ENCODE peak calls at places on chromosomes 1 and 21, in four cellular contexts. One of them, this sample, is unnamed.
A peak's percentile ranks its signal among the peaks of the same experiment; 100 is the strongest.

GRCh38 chr1:50735443-50735842 is 224.6 kb downstream of the FAF1 start:
- DNase-seq in endothelial cell: no peak
- DNase-seq in brain microvascular endothelial cell: no peak
- DNase-seq in fibroblast of mammary gland: peak; percentile 44
- DNase-seq in this sample: peak; percentile 26

GRCh38 chr1:204205486-204205885 is 8.3 kb downstream of the GOLT1A start:
- DNase-seq in endothelial cell: no peak
- DNase-seq in brain microvascular endothelial cell: no peak
- DNase-seq in fibroblast of mammary gland: no peak
- DNase-seq in this sample: no peak

GRCh38 chr1:173861731-173862145 is 6.1 kb downstream of the GAS5 start:
- DNase-seq in endothelial cell: no peak
- DNase-seq in brain microvascular endothelial cell: no peak
- DNase-seq in fibroblast of mammary gland: peak; percentile 37
- DNase-seq in this sample: no peak

GRCh38 chr1:37764888-37765441 is at the start of gene EPHA10:
- DNase-seq in endothelial cell: peak; percentile 16
- DNase-seq in brain microvascular endothelial cell: no peak
- DNase-seq in fibroblast of mammary gland: no peak
- DNase-seq in this sample: no peak

GRCh38 chr1:231155808-231156207 is 6.0 kb upstream of the TRIM67 start:
- DNase-seq in endothelial cell: no peak
- DNase-seq in brain microvascular endothelial cell: no peak
- DNase-seq in fibroblast of mammary gland: no peak
- DNase-seq in this sample: no peak

GRCh38 chr1:5819391-5820025 is 172.7 kb downstream of the NPHP4 start:
- DNase-seq in endothelial cell: no peak
- DNase-seq in brain microvascular endothelial cell: no peak
- DNase-seq in fibroblast of mammary gland: no peak
- DNase-seq in this sample: no peak

GRCh38 chr1:64963466-64963865 is 2.9 kb downstream of the JAK1 start:
- DNase-seq in endothelial cell: no peak
- DNase-seq in brain microvascular endothelial cell: no peak
- DNase-seq in fibroblast of mammary gland: no peak
- DNase-seq in this sample: no peak

GRCh38 chr1:230231739-230232075 is 164.7 kb downstream of the GALNT2 start:
- DNase-seq in endothelial cell: no peak
- DNase-seq in brain microvascular endothelial cell: peak; percentile 75
- DNase-seq in fibroblast of mammary gland: peak; percentile 88
- DNase-seq in this sample: no peak

GRCh38 chr1:39842726-39843305 is 40.5 kb downstream of the TRIT1 start:
- DNase-seq in endothelial cell: no peak
- DNase-seq in brain microvascular endothelial cell: no peak
- DNase-seq in fibroblast of mammary gland: no peak
- DNase-seq in this sample: no peak

GRCh38 chr1:94602312-94602711 is 60.8 kb upstream of the F3 start:
- DNase-seq in endothelial cell: no peak
- DNase-seq in brain microvascular endothelial cell: no peak
- DNase-seq in fibroblast of mammary gland: peak; percentile 77
- DNase-seq in this sample: peak; percentile 24

GRCh38 chr1:63189677-63190076 is 132.7 kb upstream of the FOXD3 start:
- DNase-seq in endothelial cell: no peak
- DNase-seq in brain microvascular endothelial cell: no peak
- DNase-seq in fibroblast of mammary gland: peak; percentile 0
- DNase-seq in this sample: no peak

GRCh38 chr1:168141986-168142385 is 5.3 kb upstream of the GPR161 start:
- DNase-seq in endothelial cell: no peak
- DNase-seq in brain microvascular endothelial cell: no peak
- DNase-seq in fibroblast of mammary gland: no peak
- DNase-seq in this sample: no peak

GRCh38 chr1:235663628-235664027 is 14.0 kb upstream of the GNG4 start:
- DNase-seq in endothelial cell: no peak
- DNase-seq in brain microvascular endothelial cell: no peak
- DNase-seq in fibroblast of mammary gland: no peak
- DNase-seq in this sample: no peak

GRCh38 chr1:192485692-192486436 is 89.7 kb upstream of the RGS1 start:
- DNase-seq in endothelial cell: no peak
- DNase-seq in brain microvascular endothelial cell: peak; percentile 92
- DNase-seq in fibroblast of mammary gland: peak; percentile 100
- DNase-seq in this sample: peak; percentile 91

GRCh38 chr1:188782220-188782841 is 1695.3 kb downstream of the BRINP3 start:
- DNase-seq in endothelial cell: peak; percentile 44
- DNase-seq in brain microvascular endothelial cell: peak; percentile 1
- DNase-seq in fibroblast of mammary gland: peak; percentile 1
- DNase-seq in this sample: no peak

GRCh38 chr21:34762761-34763160 is 94.0 kb downstream of the CLIC6 start:
- DNase-seq in endothelial cell: no peak
- DNase-seq in brain microvascular endothelial cell: no peak
- DNase-seq in fibroblast of mammary gland: peak; percentile 60
- DNase-seq in this sample: peak; percentile 31

DNA sequence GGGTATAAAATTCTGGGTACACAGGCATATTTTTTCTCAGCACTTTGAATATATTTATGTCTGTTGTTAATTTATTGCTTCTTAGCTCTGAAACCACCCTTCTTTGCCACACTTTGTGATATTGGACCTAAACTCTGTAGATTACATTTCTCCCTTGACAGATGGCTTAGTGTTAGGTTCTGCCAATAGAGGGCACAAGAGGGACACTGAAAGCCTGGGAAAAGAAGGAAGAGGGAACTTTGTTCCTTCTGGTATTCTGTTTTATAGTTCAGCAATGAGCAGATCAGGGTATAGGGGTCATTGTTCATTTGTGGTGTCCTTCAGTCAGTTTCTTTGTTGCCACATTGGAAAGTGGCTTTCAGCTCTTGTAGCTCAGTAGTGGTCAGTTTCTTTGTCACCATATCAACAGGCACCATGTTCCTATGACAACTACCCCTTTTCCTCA is 423.5 kb upstream of the PROX1 start:
- DNase-seq in endothelial cell: peak; percentile 42
- DNase-seq in brain microvascular endothelial cell: no peak
- DNase-seq in fibroblast of mammary gland: peak; percentile 4
- DNase-seq in this sample: no peak
- TF ChIP-seq CTCF in endothelial cell: peak; percentile 57
- TF ChIP-seq CTCF in brain microvascular endothelial cell: peak; percentile 21
- TF ChIP-seq CTCF in fibroblast of mammary gland: peak; percentile 26
- TF ChIP-seq CTCF in this sample: no peak

GRCh38 chr1:70961374-70961773 is 86.2 kb downstream of the PTGER3 start:
- DNase-seq in endothelial cell: no peak
- DNase-seq in brain microvascular endothelial cell: no peak
- DNase-seq in fibroblast of mammary gland: no peak
- DNase-seq in this sample: no peak

GRCh38 chr1:70966018-70966638 is 81.5 kb downstream of the PTGER3 start:
- DNase-seq in endothelial cell: no peak
- DNase-seq in brain microvascular endothelial cell: no peak
- DNase-seq in fibroblast of mammary gland: peak; percentile 25
- DNase-seq in this sample: peak; percentile 24

DNA sequence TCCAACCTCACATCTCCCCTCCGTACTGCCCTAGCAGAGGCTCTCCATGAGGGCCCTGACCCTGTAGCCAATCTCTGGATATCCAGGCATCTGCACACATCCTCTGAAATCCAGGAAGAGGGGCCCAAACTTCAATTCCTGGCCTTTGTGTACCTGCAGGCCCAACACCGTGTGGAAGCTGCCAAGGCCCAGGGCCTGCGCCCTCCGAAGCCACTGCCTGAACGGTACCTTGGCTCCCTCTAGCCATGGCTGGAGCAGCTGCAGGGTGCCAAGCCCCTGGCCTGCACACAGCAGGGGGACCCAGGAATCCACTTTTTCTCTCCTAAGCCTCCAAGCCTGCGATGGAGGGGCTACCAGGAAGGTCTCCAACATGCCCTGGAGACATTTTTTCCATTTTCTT is 84.2 kb downstream of the PTGER3 start:
- DNase-seq in endothelial cell: no peak
- DNase-seq in brain microvascular endothelial cell: no peak
- DNase-seq in fibroblast of mammary gland: no peak
- DNase-seq in this sample: no peak
- TF ChIP-seq CTCF in endothelial cell: no peak
- TF ChIP-seq CTCF in brain microvascular endothelial cell: no peak
- TF ChIP-seq CTCF in fibroblast of mammary gland: no peak
- TF ChIP-seq CTCF in this sample: no peak

DNA sequence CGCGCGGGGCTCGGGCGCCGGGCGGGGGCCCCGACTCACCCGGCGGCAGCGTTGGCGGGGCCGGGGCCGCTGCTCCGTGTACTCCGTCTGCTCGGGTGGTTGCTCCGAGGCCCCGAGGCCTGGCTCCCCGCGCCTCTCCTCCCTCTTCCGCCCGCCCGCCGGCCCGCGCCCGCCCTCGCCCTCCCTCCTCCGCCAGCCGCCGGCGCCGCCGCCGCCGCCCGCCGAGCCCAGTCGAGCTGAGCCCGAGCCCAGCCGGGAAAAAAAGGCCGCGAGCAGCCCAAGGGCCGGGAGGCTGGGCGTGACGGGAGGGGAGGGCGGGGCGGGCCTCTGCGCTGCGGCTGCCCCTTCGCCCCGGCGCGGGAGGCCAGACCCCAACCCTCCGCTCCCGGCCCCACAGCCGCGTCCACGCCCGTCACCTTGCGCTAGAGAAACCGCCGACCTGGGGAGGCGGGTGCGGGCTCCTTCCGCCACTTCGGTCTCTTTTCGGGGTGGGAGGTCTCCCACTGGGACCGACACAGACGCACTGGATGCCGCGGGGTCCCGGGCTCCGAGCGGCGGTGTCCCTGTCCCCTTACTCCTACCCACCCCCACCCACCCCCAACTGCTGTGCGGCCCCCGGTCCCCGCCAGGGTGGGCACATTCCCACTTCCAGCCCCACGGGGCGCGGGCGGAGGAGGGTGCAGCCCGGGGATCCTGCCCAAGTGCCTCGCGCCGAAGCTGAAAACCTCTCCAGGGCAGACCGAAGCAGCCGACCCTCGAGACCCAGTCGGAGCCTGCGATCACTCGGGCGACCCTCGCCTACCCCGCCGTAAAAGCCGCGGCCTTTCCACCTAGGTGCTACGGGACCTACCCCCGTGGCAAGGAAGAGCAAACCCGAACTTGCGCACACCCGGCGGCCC is at the start of gene CERS2:
- DNase-seq in endothelial cell: peak; percentile 86
- DNase-seq in brain microvascular endothelial cell: peak; percentile 62
- DNase-seq in fibroblast of mammary gland: peak; percentile 56
- DNase-seq in this sample: peak; percentile 72
- TF ChIP-seq CTCF in endothelial cell: no peak
- TF ChIP-seq CTCF in brain microvascular endothelial cell: no peak
- TF ChIP-seq CTCF in fibroblast of mammary gland: no peak
- TF ChIP-seq CTCF in this sample: no peak

GRCh38 chr1:88519156-88519555 is 164.9 kb upstream of the PKN2 start:
- DNase-seq in endothelial cell: no peak
- DNase-seq in brain microvascular endothelial cell: no peak
- DNase-seq in fibroblast of mammary gland: peak; percentile 2
- DNase-seq in this sample: no peak

GRCh38 chr1:88509369-88509768 is 174.7 kb upstream of the PKN2 start:
- DNase-seq in endothelial cell: no peak
- DNase-seq in brain microvascular endothelial cell: no peak
- DNase-seq in fibroblast of mammary gland: peak; percentile 53
- DNase-seq in this sample: no peak

GRCh38 chr1:88514544-88514943 is 169.5 kb upstream of the PKN2 start:
- DNase-seq in endothelial cell: no peak
- DNase-seq in brain microvascular endothelial cell: no peak
- DNase-seq in fibroblast of mammary gland: no peak
- DNase-seq in this sample: no peak
- TF ChIP-seq CTCF in endothelial cell: no peak
- TF ChIP-seq CTCF in brain microvascular endothelial cell: no peak
- TF ChIP-seq CTCF in fibroblast of mammary gland: no peak
- TF ChIP-seq CTCF in this sample: no peak

This sample was measured in HFFc6.